ENCODE peak calls at places on chromosomes 4 and X, in six cellular contexts. Q, M, B, E, Z and Y are unnamed samples.

GRCh38 chrX:99777912-99778311 is 632.2 kb downstream of the PCDH19 start:
- DNase-seq in Q (no peak), M (no peak), B (no peak), E (no peak), Z (no peak), Y (no peak)

GRCh38 chrX:151703487-151703886 is 8.2 kb downstream of the PRRG3 start:
- DNase-seq in Q (no peak), M (peak), B (no peak), E (no peak), Z (no peak), Y (no peak)

GRCh38 chr4:42574873-42575272 is 82.0 kb downstream of the ATP8A1 start:
- DNase-seq in Q (no peak), M (no peak), B (no peak), E (no peak), Z (no peak), Y (no peak)

GRCh38 chr4:138390286-138390685 is 148.1 kb upstream of the SLC7A11 start:
- DNase-seq in Q (no peak), M (no peak), B (no peak), E (no peak), Z (peak), Y (no peak)

GRCh38 chr4:8591114-8591513 is 1.5 kb upstream of the CPZ start:
- DNase-seq in Q (peak), M (no peak), B (no peak), E (no peak), Z (no peak), Y (no peak)

GRCh38 chr4:145320269-145320668 is 139.9 kb upstream of the OTUD4 start:
- DNase-seq in Q (no peak), M (no peak), B (no peak), E (no peak), Z (no peak), Y (no peak)

GRCh38 chr4:72468904-72469502 is 100.0 kb downstream of the ADAMTS3 start:
- DNase-seq in Q (no peak), M (no peak), B (peak), E (peak), Z (peak), Y (no peak)

GRCh38 chr4:153530996-153531375 is 64.8 kb downstream of the TMEM131L start:
- DNase-seq in Q (no peak), M (no peak), B (no peak), E (no peak), Z (no peak), Y (no peak)

GRCh38 chrX:38660395-38661179 is 99.2 kb downstream of the TSPAN7 start:
- DNase-seq in Q (no peak), M (no peak), B (no peak), E (no peak), Z (no peak), Y (no peak)

GRCh38 chrX:3545901-3546300 is 167.5 kb downstream of the PRKX start:
- DNase-seq in Q (no peak), M (no peak), B (no peak), E (no peak), Z (peak), Y (no peak)

GRCh38 chrX:31227250-31227649 is 155.4 kb upstream of the FTHL17 start:
- DNase-seq in Q (no peak), M (no peak), B (no peak), E (no peak), Z (no peak), Y (no peak)

GRCh38 chrX:47232803-47233332 is at the start of gene USP11:
- DNase-seq in Q (peak), M (peak), B (peak), E (peak), Z (no peak), Y (no peak)

GRCh38 chr4:142354041-142354440 is 492.1 kb downstream of the INPP4B start:
- DNase-seq in Q (no peak), M (no peak), B (no peak), E (no peak), Z (no peak), Y (no peak)

GRCh38 chr4:25843340-25844097 is 19.3 kb downstream of the SEL1L3 start:
- DNase-seq in Q (no peak), M (peak), B (no peak), E (no peak), Z (no peak), Y (no peak)

GRCh38 chrX:43448688-43449087 is 207.4 kb upstream of the MAOA start:
- DNase-seq in Q (no peak), M (no peak), B (no peak), E (no peak), Z (no peak), Y (no peak)

GRCh38 chrX:53317365-53318069 is 36.1 kb upstream of the IQSEC2 start:
- DNase-seq in Q (peak), M (peak), B (peak), E (peak), Z (peak), Y (peak)

GRCh38 chr4:182380701-182381295 is 137.6 kb downstream of the TENM3 start:
- DNase-seq in Q (no peak), M (no peak), B (no peak), E (no peak), Z (no peak), Y (no peak)

GRCh38 chr4:133178960-133179359 is 29.9 kb downstream of the PCDH10 start:
- DNase-seq in Q (no peak), M (no peak), B (no peak), E (no peak), Z (no peak), Y (no peak)

GRCh38 chrX:93319604-93320003 is 353.8 kb downstream of the NAP1L3 start:
- DNase-seq in Q (no peak), M (no peak), B (peak), E (no peak), Z (no peak), Y (no peak)

GRCh38 chrX:129980043-129980442 is 2.4 kb upstream of the BCORL1 start:
- DNase-seq in Q (peak), M (peak), B (peak), E (no peak), Z (no peak), Y (no peak)

GRCh38 chr4:55251352-55251751 is 94.7 kb upstream of the SRD5A3 start:
- DNase-seq in Q (no peak), M (no peak), B (peak), E (no peak), Z (no peak), Y (no peak)

GRCh38 chr4:75630174-75630931 is at the start of gene CDKL2:
- DNase-seq in Q (peak), M (peak), B (peak), E (peak), Z (peak), Y (peak)

GRCh38 chrX:41906515-41907165 is 16.7 kb downstream of the CASK start:
- DNase-seq in Q (no peak), M (no peak), B (no peak), E (no peak), Z (peak), Y (no peak)

GRCh38 chrX:41923925-41924693 is 755 bp upstream of the CASK start:
- DNase-seq in Q (no peak), M (no peak), B (peak), E (peak), Z (peak), Y (peak)

GRCh38 chr4:100109921-100110320 is 80.3 kb downstream of the DDIT4L start:
- DNase-seq in Q (no peak), M (no peak), B (no peak), E (no peak), Z (no peak), Y (no peak)

GRCh38 chr4:84394386-84394785 is 104.7 kb downstream of the NKX6-1 start:
- DNase-seq in Q (no peak), M (no peak), B (no peak), E (no peak), Z (no peak), Y (no peak)

GRCh38 chrX:53263597-53264094 is 17.7 kb downstream of the IQSEC2 start:
- DNase-seq in Q (no peak), M (no peak), B (no peak), E (peak), Z (peak), Y (no peak)

GRCh38 chrX:112759512-112759911 is 79.8 kb upstream of the LHFPL1 start:
- DNase-seq in Q (no peak), M (no peak), B (no peak), E (no peak), Z (no peak), Y (no peak)

GRCh38 chr4:163525982-163526381 is 31.5 kb downstream of the TMA16 start:
- DNase-seq in Q (no peak), M (no peak), B (no peak), E (no peak), Z (no peak), Y (no peak)

GRCh38 chr4:150717952-150718351 is 136.0 kb downstream of the MAB21L2 start:
- DNase-seq in Q (no peak), M (no peak), B (no peak), E (no peak), Z (no peak), Y (no peak)

GRCh38 chr4:1057403-1057745 is 45.9 kb downstream of the FGFRL1 start:
- DNase-seq in Q (no peak), M (no peak), B (no peak), E (no peak), Z (no peak), Y (no peak)

GRCh38 chr4:1056671-1057402 is 45.4 kb downstream of the FGFRL1 start:
- DNase-seq in Q (no peak), M (no peak), B (no peak), E (no peak), Z (no peak), Y (peak)

GRCh38 chr4:1058198-1058996 is 47.0 kb downstream of the FGFRL1 start:
- DNase-seq in Q (no peak), M (no peak), B (no peak), E (no peak), Z (no peak), Y (no peak)

GRCh38 chr4:1053080-1053661 is 41.7 kb downstream of the FGFRL1 start:
- DNase-seq in Q (no peak), M (no peak), B (peak), E (no peak), Z (no peak), Y (no peak)

GRCh38 chr4:1055721-1056590 is 44.5 kb downstream of the FGFRL1 start:
- DNase-seq in Q (peak), M (no peak), B (peak), E (peak), Z (no peak), Y (peak)
- H3K4me3 ChIP-seq in Q (no peak), M (no peak), B (no peak), E (no peak), Z (no peak), Y (no peak)

DNA sequence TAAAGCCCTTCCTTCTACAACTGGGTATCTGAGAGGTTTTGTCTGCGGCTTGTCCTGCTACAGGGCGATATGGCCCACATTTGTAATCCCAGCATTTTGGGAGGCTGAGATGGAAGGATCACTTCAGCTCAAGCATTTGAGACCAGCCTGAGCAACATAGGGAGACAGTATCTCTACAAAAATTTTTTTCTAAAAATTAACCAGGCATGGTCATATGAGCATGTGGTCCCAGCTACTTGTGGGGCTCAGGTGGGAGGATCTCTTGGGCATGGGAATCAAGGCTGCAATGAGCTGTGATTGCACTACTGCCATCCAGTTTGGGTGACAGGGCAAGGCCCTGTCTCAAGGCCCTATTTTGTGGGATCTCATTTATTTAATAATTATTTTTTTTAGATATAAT is 420.6 kb upstream of the PABPC4L start:
- DNase-seq in Q (no peak), M (no peak), B (no peak), E (no peak), Z (no peak), Y (no peak)
- H3K27ac ChIP-seq in Q (no peak), M (no peak), B (no peak), E (no peak), Z (no peak), Y (peak)

GRCh38 chr4:53313510-53313909 is 52.4 kb downstream of the SCFD2 start:
- DNase-seq in Q (no peak), M (no peak), B (peak), E (peak), Z (peak), Y (no peak)
- TF ChIP-seq CTCF in Q (no peak), M (peak), B (peak), E (peak), Z (no peak), Y (no peak)

DNA sequence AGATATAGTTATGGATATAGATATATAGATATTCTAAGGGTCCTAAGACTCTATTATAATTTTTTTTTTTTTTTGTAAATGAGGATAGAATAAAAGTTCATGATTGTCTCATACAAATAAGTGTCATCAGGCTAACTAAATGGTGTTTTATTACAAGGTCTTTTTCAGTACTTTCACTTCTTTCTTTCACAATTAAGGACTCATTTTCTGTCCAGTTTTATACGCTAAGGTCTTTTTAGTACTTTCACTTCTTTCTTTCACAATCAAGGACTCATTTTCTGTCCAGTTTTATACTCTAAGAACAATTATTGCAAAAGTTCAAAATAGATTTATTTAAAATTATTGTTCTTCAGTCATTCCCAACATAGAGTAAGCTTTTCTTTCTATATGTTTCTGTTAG is 32.7 kb downstream of the RUFY3 start:
- DNase-seq in Q (no peak), M (no peak), B (no peak), E (no peak), Z (no peak), Y (no peak)
- H3K4me3 ChIP-seq in Q (no peak), M (no peak), B (no peak), E (no peak), Z (no peak), Y (no peak)

GRCh38 chrX:150547511-150548115 is 20.8 kb upstream of the MTM1 start:
- DNase-seq in Q (peak), M (peak), B (peak), E (peak), Z (no peak), Y (peak)
- H3K27ac ChIP-seq in Q (peak), M (peak), B (no peak), E (peak), Z (no peak), Y (peak)